ENCODE peak calls at places on chromosomes 2 and 18, in four cellular contexts. H is heart right ventricle, K is psoas muscle, J is hepatocyte. U is an unnamed sample.

GRCh38 chr2:205644018-205644417 is 38.3 kb upstream of the NRP2 start:
- DNase-seq in H (no peak), K (no peak), J (no peak), U (no peak)

GRCh38 chr2:8094571-8094970 is 587.3 kb upstream of the ID2 start:
- DNase-seq in H (no peak), K (no peak), J (no peak), U (no peak)

GRCh38 chr2:238528953-238529781 is 102.4 kb downstream of the ASB1 start:
- DNase-seq in H (no peak), K (no peak), J (peak), U (no peak)

GRCh38 chr2:136727973-136728699 is 37.2 kb upstream of the THSD7B start:
- DNase-seq in H (no peak), K (no peak), J (no peak), U (peak)

GRCh38 chr2:61135510-61135909 is 26.5 kb upstream of the C2orf74 start:
- DNase-seq in H (no peak), K (no peak), J (peak), U (peak)

GRCh38 chr2:61707984-61708852 is 145.6 kb downstream of the FAM161A start:
- DNase-seq in H (no peak), K (no peak), J (peak), U (no peak)

GRCh38 chr2:174280596-174280995 is 32.3 kb upstream of the OLA1 start:
- DNase-seq in H (no peak), K (no peak), J (no peak), U (no peak)

GRCh38 chr18:49920731-49921130 is 107.4 kb upstream of the ACAA2 start:
- DNase-seq in H (no peak), K (no peak), J (no peak), U (peak)

GRCh38 chr2:27255660-27256059 is 7.2 kb downstream of the SLC30A3 start:
- DNase-seq in H (no peak), K (no peak), J (no peak), U (no peak)

GRCh38 chr2:151344906-151345305 is 12.5 kb upstream of the TNFAIP6 start:
- DNase-seq in H (no peak), K (no peak), J (no peak), U (no peak)

GRCh38 chr18:80009661-80010550 is 21.5 kb upstream of the TXNL4A start:
- DNase-seq in H (peak), K (peak), J (peak), U (no peak)

GRCh38 chr2:220078439-220078838 is 451.0 kb downstream of the SLC4A3 start:
- DNase-seq in H (no peak), K (no peak), J (no peak), U (no peak)

GRCh38 chr2:30400151-30400954 is 46.7 kb upstream of the LCLAT1 start:
- DNase-seq in H (no peak), K (no peak), J (no peak), U (no peak)

GRCh38 chr2:188974184-188974583 is at the start of gene COL3A1:
- DNase-seq in H (peak), K (no peak), J (peak), U (no peak)

GRCh38 chr2:232668805-232669444 is 28.2 kb upstream of the GIGYF2 start:
- DNase-seq in H (no peak), K (no peak), J (peak), U (no peak)

GRCh38 chr2:38344813-38345212 is 32.3 kb downstream of the ATL2 start:
- DNase-seq in H (no peak), K (no peak), J (no peak), U (no peak)

GRCh38 chr2:41410011-41410410 is 637.8 kb upstream of the PKDCC start:
- DNase-seq in H (no peak), K (no peak), J (no peak), U (peak)

GRCh38 chr2:20914771-20915170 is 91.9 kb upstream of the LDAH start:
- DNase-seq in H (no peak), K (no peak), J (no peak), U (no peak)

GRCh38 chr18:7629416-7629815 is 62.3 kb downstream of the PTPRM start:
- DNase-seq in H (no peak), K (no peak), J (no peak), U (no peak)
- TF ChIP-seq CTCF in H (no peak), K (no peak), J (no peak), U (no peak)

DNA sequence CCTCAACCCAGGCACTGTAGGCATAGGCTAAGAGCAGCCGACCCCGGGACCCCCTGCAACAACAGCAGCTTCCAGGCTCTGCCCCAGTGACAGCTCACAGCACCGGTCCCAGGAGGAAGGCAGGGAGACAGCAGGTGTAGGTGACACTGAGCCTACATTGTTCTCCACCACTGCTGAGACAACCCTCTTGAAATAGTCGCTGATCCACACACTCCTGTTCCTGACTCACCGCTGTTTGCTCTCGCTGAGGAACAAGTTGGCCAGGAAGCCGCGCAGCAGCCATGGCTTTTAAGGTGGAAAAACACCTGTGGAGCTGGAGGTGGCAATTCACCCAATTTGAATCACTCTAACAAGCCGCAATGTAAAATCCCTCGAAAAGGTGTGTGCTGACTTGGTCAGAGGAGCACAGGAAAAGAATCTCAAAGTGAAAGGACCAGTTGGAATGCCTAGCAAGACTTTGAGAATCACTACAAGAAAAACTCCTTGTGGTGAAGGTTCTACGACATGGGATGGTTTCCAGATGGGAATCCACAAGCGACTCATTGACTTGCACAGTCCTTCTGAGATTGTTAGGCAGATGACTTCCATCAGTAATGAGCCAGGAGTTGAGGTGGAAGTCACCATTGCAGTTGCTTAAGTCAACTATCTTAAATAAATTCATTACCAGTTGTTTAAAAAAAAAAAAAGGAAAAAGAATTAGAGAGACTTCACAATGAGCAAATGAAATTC is 167.5 kb downstream of the ARL4C start:
- DNase-seq in H (no peak), K (no peak), J (no peak), U (no peak)
- H3K4me3 ChIP-seq in H (no peak), K (no peak), J (no peak), U (no peak)

GRCh38 chr2:76275788-76276187 is 565.1 kb upstream of the GCFC2 start:
- DNase-seq in H (no peak), K (no peak), J (no peak), U (no peak)

GRCh38 chr2:76283355-76283754 is 572.6 kb upstream of the GCFC2 start:
- DNase-seq in H (no peak), K (no peak), J (peak), U (no peak)

GRCh38 chr2:76280676-76281075 is 570.0 kb upstream of the GCFC2 start:
- DNase-seq in H (no peak), K (no peak), J (no peak), U (no peak)

GRCh38 chr2:76279142-76279541 is 568.4 kb upstream of the GCFC2 start:
- DNase-seq in H (no peak), K (no peak), J (no peak), U (no peak)

GRCh38 chr2:76281176-76281841 is 570.6 kb upstream of the GCFC2 start:
- DNase-seq in H (no peak), K (no peak), J (no peak), U (peak)
- TF ChIP-seq CTCF in H (no peak), K (no peak), J (no peak), U (peak)

GRCh38 chr2:127423880-127424279 is 5.7 kb downstream of the PROC start:
- DNase-seq in H (no peak), K (no peak), J (no peak), U (no peak)

GRCh38 chr2:127421871-127422618 is 3.8 kb downstream of the PROC start:
- DNase-seq in H (no peak), K (no peak), J (no peak), U (no peak)

GRCh38 chr2:127421116-127421800 is 3.0 kb downstream of the PROC start:
- DNase-seq in H (no peak), K (no peak), J (no peak), U (no peak)

GRCh38 chr2:127423476-127423840 is 5.2 kb downstream of the PROC start:
- DNase-seq in H (no peak), K (no peak), J (peak), U (no peak)

GRCh38 chr2:127422631-127423475 is 4.6 kb downstream of the PROC start:
- DNase-seq in H (no peak), K (no peak), J (peak), U (peak)
- H3K4me3 ChIP-seq in H (no peak), K (peak), J (peak), U (peak)

DNA sequence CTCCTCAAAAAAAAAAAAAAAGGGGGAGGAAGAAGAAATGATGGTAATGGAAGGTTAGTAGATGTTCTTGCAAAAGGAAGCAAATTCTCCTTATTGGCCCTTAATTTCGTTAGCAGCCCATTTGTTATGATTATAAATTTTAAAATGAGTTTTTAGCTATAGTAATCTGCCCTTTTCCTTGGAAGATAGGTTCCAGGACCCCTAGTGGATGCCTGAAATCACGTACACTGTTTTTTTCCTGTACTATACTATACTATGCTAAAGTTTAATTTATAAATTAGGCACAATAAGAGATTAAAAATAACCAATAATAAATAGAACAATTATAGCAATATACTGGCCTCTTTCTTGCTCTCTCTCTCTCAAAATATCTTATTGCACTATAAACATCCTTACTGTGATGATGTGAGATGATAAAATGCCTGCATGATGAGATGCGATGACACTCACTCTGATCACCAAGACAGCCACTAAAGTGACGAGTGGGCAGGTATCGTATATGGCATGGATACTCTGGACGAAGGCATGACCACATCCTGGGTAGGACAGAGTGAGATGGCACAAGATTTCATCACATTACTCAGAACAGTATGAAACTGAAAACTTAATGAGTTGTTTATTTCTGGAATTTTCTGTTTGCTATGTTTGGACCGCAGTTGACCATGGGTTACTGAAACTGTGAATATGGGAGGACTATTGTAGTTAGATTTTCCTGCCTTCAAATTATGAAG is 87.2 kb downstream of the KCTD18 start:
- DNase-seq in H (no peak), K (no peak), J (no peak), U (no peak)
- TF ChIP-seq CTCF in H (no peak), K (no peak), J (no peak), U (peak)

GRCh38 chr2:84636080-84636971 is 120.0 kb downstream of the DNAH6 start:
- DNase-seq in H (no peak), K (no peak), J (no peak), U (no peak)

GRCh38 chr2:84628486-84628885 is 112.2 kb downstream of the DNAH6 start:
- DNase-seq in H (no peak), K (no peak), J (no peak), U (no peak)

GRCh38 chr2:84629550-84629949 is 113.3 kb downstream of the DNAH6 start:
- DNase-seq in H (no peak), K (no peak), J (no peak), U (no peak)

GRCh38 chr2:84631047-84631446 is 114.7 kb downstream of the DNAH6 start:
- DNase-seq in H (no peak), K (no peak), J (peak), U (no peak)

DNA sequence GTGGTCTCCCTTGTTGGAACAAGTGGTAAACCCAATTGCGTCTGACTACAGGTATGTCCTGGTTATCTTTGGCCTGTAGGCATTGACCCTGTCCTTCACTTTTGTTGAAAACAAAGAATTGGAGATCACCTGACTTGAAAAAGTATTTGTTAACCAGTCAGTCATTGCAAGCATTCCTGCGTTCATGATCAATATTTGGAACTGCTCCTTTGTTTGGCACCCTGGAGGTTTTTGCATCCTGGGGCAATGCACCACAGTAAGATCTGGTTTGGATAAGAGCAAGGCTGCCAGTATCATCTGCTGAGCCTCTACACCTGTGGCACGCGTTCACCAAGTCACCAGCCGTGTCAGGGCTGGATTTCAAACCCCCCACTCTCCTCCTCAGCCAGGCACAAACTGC is 115.7 kb downstream of the DNAH6 start:
- DNase-seq in H (no peak), K (no peak), J (no peak), U (no peak)
- H3K4me3 ChIP-seq in H (no peak), K (no peak), J (no peak), U (no peak)

GRCh38 chr2:73987109-73987947 is 2.6 kb downstream of the TET3 start:
- DNase-seq in H (peak), K (no peak), J (peak), U (no peak)
- TF ChIP-seq CTCF in H (peak), K (peak), J (peak), U (peak)

GRCh38 chr18:63980027-63980426 is 10.1 kb downstream of the SERPINB8 start:
- DNase-seq in H (no peak), K (no peak), J (no peak), U (no peak)
- H3K4me3 ChIP-seq in H (no peak), K (peak), J (no peak), U (no peak)

GRCh38 chr2:37324536-37324785 is 172 bp downstream of the PRKD3 start:
- DNase-seq in H (peak), K (peak), J (peak), U (peak)
- TF ChIP-seq CTCF in H (no peak), K (no peak), J (peak), U (no peak)

U was measured in BE2C.